ENCODE peak calls at places on chromosome 10, in nine cellular contexts. S, G, L, Z, W, Y, R, T and N are unnamed samples.

GRCh38 chr10:48496105-48496830 is 108.6 kb downstream of the ARHGAP22 start:
- DNase-seq in S (no peak), G (no peak), L (no peak), Z (no peak), W (no peak), Y (no peak), R (no peak), T (no peak), N (no peak)

GRCh38 chr10:23980054-23980453 is 228.9 kb upstream of the KIAA1217 start:
- DNase-seq in S (no peak), G (no peak), L (no peak), Z (no peak), W (peak; percentile 22), Y (no peak), R (no peak), T (no peak), N (no peak)

GRCh38 chr10:6430581-6430980 is 149.5 kb downstream of the PRKCQ start:
- DNase-seq in S (no peak), G (no peak), L (no peak), Z (no peak), W (no peak), Y (no peak), R (no peak), T (no peak), N (no peak)

GRCh38 chr10:6053816-6054581 is 8.2 kb downstream of the IL2RA start:
- DNase-seq in S (no peak), G (peak; percentile 59), L (peak; percentile 81), Z (no peak), W (peak; percentile 75), Y (no peak), R (no peak), T (peak; percentile 34), N (no peak)

GRCh38 chr10:10126231-10126630 is 891.4 kb upstream of the CELF2 start:
- DNase-seq in S (no peak), G (no peak), L (no peak), Z (no peak), W (no peak), Y (no peak), R (no peak), T (no peak), N (no peak)

GRCh38 chr10:74502963-74503608 is 323.3 kb upstream of the KAT6B start:
- DNase-seq in S (no peak), G (no peak), L (no peak), Z (no peak), W (no peak), Y (peak; percentile 100), R (no peak), T (no peak), N (no peak)

GRCh38 chr10:3775671-3776551 is 9.1 kb downstream of the KLF6 start:
- DNase-seq in S (peak; percentile 69), G (peak; percentile 65), L (no peak), Z (no peak), W (peak; percentile 42), Y (peak; percentile 41), R (no peak), T (peak; percentile 19), N (no peak)

GRCh38 chr10:61623101-61623500 is 39.6 kb upstream of the CABCOCO1 start:
- DNase-seq in S (no peak), G (no peak), L (no peak), Z (no peak), W (no peak), Y (no peak), R (no peak), T (no peak), N (no peak)

GRCh38 chr10:6110136-6110535 is 21.3 kb downstream of the RBM17 start:
- DNase-seq in S (no peak), G (no peak), L (no peak), Z (no peak), W (no peak), Y (peak; percentile 55), R (no peak), T (no peak), N (no peak)

GRCh38 chr10:49488056-49488455 is 50.9 kb downstream of the ERCC6 start:
- DNase-seq in S (no peak), G (no peak), L (no peak), Z (peak; percentile 70), W (no peak), Y (no peak), R (no peak), T (peak; percentile 59), N (peak; percentile 22)

GRCh38 chr10:16902606-16903005 is 85.4 kb upstream of the RSU1 start:
- DNase-seq in S (no peak), G (no peak), L (no peak), Z (no peak), W (no peak), Y (no peak), R (no peak), T (no peak), N (no peak)

GRCh38 chr10:126242352-126243260 is 145.7 kb downstream of the ADAM12 start:
- DNase-seq in S (no peak), G (peak; percentile 69), L (peak; percentile 83), Z (peak; percentile 80), W (peak; percentile 31), Y (no peak), R (no peak), T (no peak), N (peak; percentile 44)

GRCh38 chr10:70490142-70490541 is 11.6 kb downstream of the PALD1 start:
- DNase-seq in S (no peak), G (no peak), L (no peak), Z (no peak), W (no peak), Y (no peak), R (no peak), T (no peak), N (no peak)
- H3K27ac ChIP-seq in S (no peak overlapping the region), G (no peak overlapping the region), L (no peak overlapping the region), Z (no peak overlapping the region), W (no peak overlapping the region), Y (no peak overlapping the region), R (no peak overlapping the region), T (no peak overlapping the region), N (no peak overlapping the region)

GRCh38 chr10:124669141-124669823 is 74.9 kb downstream of the FAM53B start:
- DNase-seq in S (no peak), G (no peak), L (no peak), Z (no peak), W (no peak), Y (no peak), R (no peak), T (no peak), N (no peak)

GRCh38 chr10:124668517-124669051 is 75.6 kb downstream of the FAM53B start:
- DNase-seq in S (no peak), G (no peak), L (no peak), Z (no peak), W (no peak), Y (no peak), R (no peak), T (no peak), N (no peak)

GRCh38 chr10:124670849-124671248 is 73.3 kb downstream of the FAM53B start:
- DNase-seq in S (no peak), G (no peak), L (peak; percentile 68), Z (peak; percentile 87), W (no peak), Y (no peak), R (no peak), T (peak; percentile 55), N (no peak)

GRCh38 chr10:124671486-124672075 is 72.6 kb downstream of the FAM53B start:
- DNase-seq in S (no peak), G (peak; percentile 86), L (peak; percentile 79), Z (peak; percentile 74), W (no peak), Y (peak; percentile 3), R (no peak), T (peak; percentile 49), N (no peak)

DNA sequence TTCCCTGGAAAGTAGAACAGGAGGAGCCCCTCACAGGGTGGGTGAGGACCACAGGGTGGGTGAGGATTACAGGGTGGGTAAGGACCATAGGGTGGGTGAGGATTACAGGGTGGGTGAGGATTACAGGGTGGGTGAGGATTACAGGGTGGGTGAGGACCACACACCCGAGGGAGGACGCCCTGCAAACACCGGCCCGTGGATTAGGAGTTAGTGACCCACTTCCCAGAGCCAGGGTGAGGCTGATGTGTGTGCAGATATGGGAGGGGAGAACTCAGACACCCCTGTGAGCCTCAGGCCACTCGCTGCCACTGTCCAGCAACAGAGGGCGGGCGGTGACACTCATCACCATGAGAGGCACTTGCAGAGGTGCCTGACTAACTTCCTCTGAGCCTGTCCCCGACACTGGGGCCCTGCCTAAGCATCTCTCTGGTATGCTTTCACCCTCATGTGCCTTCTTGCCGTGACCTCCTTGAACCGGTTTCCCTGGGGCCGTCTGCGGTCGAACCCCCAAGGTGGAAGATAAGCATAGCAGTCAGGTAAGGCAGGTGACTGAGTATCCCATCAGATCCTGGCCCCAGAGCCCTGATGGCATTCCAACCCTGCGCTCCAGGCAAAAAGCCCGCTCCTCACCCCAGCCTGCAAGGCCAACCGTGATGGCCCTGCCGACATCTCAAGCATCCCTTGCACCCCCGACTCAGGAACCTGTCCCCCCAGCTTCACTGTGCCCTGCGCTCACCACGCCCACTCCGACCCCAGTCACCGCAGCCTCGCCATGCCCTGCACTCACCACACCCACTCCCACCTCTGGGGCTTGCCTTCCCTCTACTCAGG is 74.1 kb downstream of the FAM53B start:
- DNase-seq in S (no peak), G (no peak), L (peak; percentile 54), Z (peak; percentile 39), W (no peak), Y (no peak), R (no peak), T (no peak), N (no peak)
- H3K4me1 ChIP-seq in S (no peaks in the 10 kb centered on the region), G (peaks cover 79% of the 10 kb centered on the region), L (peaks cover 18% of the 10 kb centered on the region), Z (peaks cover 69% of the 10 kb centered on the region), W (peaks cover 4% of the 10 kb centered on the region), Y (no peaks in the 10 kb centered on the region), R (peaks cover 55% of the 10 kb centered on the region), T (peaks cover 86% of the 10 kb centered on the region), N (no peaks in the 10 kb centered on the region)

DNA sequence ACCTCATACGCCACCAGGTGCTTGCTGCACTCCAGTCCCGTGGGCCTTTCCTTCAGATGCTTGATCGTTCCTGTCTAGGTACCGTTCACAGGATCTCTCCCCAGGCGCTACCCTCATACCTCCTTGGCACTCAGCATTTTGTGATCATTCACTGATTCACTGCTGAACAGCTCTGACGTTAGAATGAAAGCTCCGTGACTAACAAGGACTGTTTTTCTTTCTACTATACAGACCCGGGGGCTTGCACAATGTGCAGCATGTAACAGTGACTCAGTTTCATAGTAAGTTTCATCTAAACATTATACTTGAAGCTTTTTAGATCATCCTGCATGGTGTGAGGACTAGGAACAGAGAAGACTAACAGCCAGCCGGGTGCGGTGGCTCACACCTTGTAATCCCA is 20.6 kb downstream of the KIN start:
- DNase-seq in S (no peak), G (no peak), L (no peak), Z (no peak), W (no peak), Y (no peak), R (no peak), T (no peak), N (no peak)
- H3K27ac ChIP-seq in S (no peak overlapping the region), G (no peak overlapping the region), L (no peak overlapping the region), Z (no peak overlapping the region), W (no peak overlapping the region), Y (no peak overlapping the region), R (no peak overlapping the region), T (no peak overlapping the region), N (no peak overlapping the region)

DNA sequence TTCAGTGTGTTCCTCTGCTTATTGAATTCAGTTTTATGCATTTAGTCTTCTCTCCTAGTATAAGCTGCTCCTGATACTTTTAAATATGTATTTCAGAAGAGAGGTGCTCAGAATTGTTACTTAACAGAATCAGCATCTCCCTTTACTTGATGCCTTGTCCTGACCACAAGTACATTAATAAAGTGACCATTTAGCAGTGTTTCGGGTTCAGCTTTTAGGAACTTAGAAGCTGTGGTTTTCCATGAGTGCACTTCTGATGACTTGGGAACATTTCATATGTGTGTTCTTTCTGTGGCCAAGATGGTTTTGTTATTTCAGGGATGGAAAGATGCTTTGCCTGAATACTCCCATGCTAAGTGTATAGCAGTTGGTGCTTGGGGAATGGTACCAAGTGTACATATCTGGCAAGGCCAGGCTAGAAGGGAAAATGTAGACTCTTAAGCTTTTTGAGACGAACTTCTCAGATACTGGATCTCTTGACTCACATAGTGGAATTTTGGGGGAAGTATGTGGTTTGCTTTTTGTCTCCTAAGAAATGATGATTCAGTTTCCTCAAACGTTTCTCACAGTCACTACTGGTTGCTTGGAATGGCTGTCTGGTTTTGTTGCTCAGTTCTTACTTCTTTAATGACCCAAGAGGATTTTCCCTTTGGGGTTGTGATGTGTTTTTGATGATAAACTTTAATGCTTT is 17.2 kb downstream of the SGPL1 start:
- DNase-seq in S (no peak), G (no peak), L (no peak), Z (no peak), W (no peak), Y (peak; percentile 97), R (no peak), T (no peak), N (no peak)
- H3K4me1 ChIP-seq in S (no peaks in the 10 kb centered on the region), G (peaks cover 47% of the 10 kb centered on the region), L (peaks cover 29% of the 10 kb centered on the region), Z (peaks cover 24% of the 10 kb centered on the region), W (peaks cover 25% of the 10 kb centered on the region), Y (peaks cover 65% of the 10 kb centered on the region), R (peaks cover 5% of the 10 kb centered on the region), T (peaks cover 61% of the 10 kb centered on the region), N (no peaks in the 10 kb centered on the region)